ENCODE peak calls at places on chromosomes 6 and 20, in five cellular contexts. L, N, R, A and G are unnamed samples.

GRCh38 chr6:108837236-108837971 is 10.8 kb upstream of the ARMC2 start:
- DNase-seq in N (peak; percentile 34), A (no peak), L (no peak), R (no peak), G (no peak)

GRCh38 chr6:136625293-136625692 is 75.1 kb upstream of the MAP7 start:
- DNase-seq in R (no peak), L (no peak), N (no peak), A (no peak), G (no peak)

GRCh38 chr6:3520541-3521220 is 63.8 kb upstream of the SLC22A23 start:
- DNase-seq in L (no peak), R (peak; percentile 59), A (no peak), N (peak; percentile 78), G (no peak)

GRCh38 chr6:127515234-127515793 is 3.8 kb downstream of the MTCL3 start:
- DNase-seq in R (peak; percentile 54), L (peak; percentile 51), A (peak; percentile 58), N (no peak), G (peak; percentile 66)

GRCh38 chr20:52256465-52256864 is 64.9 kb upstream of the ZFP64 start:
- DNase-seq in L (no peak), A (no peak), N (no peak), R (no peak), G (no peak)

GRCh38 chr6:126824226-126824625 is 294.2 kb upstream of the RSPO3 start:
- DNase-seq in R (peak; percentile 34), L (no peak), A (no peak), N (no peak), G (no peak)

GRCh38 chr6:134195164-134195906 is 122.6 kb downstream of the SGK1 start:
- DNase-seq in A (no peak), R (peak; percentile 33), L (no peak), N (peak; percentile 22), G (no peak)

GRCh38 chr20:63943808-63944077 is 12.5 kb downstream of the UCKL1 start:
- DNase-seq in L (no peak), N (no peak), A (no peak), R (no peak), G (no peak)

GRCh38 chr6:5123296-5124135 is 38.4 kb downstream of the PPP1R3G start:
- DNase-seq in N (no peak), L (no peak), R (no peak), A (no peak), G (no peak)

GRCh38 chr6:127924440-127924839 is 23.6 kb upstream of the THEMIS start:
- DNase-seq in L (no peak), A (no peak), R (no peak), N (no peak), G (no peak)

GRCh38 chr6:150271501-150272263 is 97.1 kb upstream of the IYD start:
- DNase-seq in A (no peak), R (no peak), L (no peak), N (no peak), G (no peak)

GRCh38 chr20:54019585-54019984 is 50.8 kb downstream of the BCAS1 start:
- DNase-seq in A (no peak), N (no peak), R (no peak), L (no peak), G (no peak)

GRCh38 chr20:37359836-37360235 is 13.9 kb downstream of the SRC start:
- DNase-seq in A (no peak), L (no peak), N (no peak), R (no peak), G (no peak)

GRCh38 chr6:52517502-52518278 is 59.2 kb downstream of the TRAM2 start:
- DNase-seq in R (peak; percentile 90), A (no peak), N (peak; percentile 96), L (peak; percentile 17), G (peak; percentile 77)

GRCh38 chr6:36984581-36985383 is 1.2 kb downstream of the MTCH1 start:
- DNase-seq in N (peak; percentile 87), L (peak; percentile 45), A (no peak), R (peak; percentile 75), G (peak; percentile 30)

GRCh38 chr20:47389867-47390347 is 33.4 kb upstream of the ZMYND8 start:
- DNase-seq in A (no peak), R (no peak), N (peak; percentile 81), L (no peak), G (no peak)

GRCh38 chr20:1185781-1186334 is 1.1 kb upstream of the TMEM74B start:
- DNase-seq in R (peak; percentile 59), N (peak; percentile 71), L (peak; percentile 80), A (no peak), G (peak; percentile 81)

GRCh38 chr6:122400467-122401089 is 1.1 kb downstream of the HSF2 start:
- DNase-seq in L (no peak), A (no peak), R (no peak), N (peak; percentile 15), G (no peak)

GRCh38 chr6:70413829-70414494 is 654 bp downstream of the FAM135A start:
- DNase-seq in A (peak; percentile 50), R (no peak), L (no peak), N (peak; percentile 35), G (peak; percentile 34)

GRCh38 chr20:53872561-53873248 is 197.7 kb downstream of the BCAS1 start:
- DNase-seq in L (no peak), N (no peak), A (no peak), R (no peak), G (no peak)

GRCh38 chr6:161094904-161095440 is 103.4 kb downstream of the MAP3K4 start:
- DNase-seq in R (no peak), L (no peak), N (no peak), A (no peak), G (no peak)

GRCh38 chr6:158327216-158327615 is 15.0 kb downstream of the TULP4 start:
- DNase-seq in R (no peak), N (no peak), L (no peak), A (no peak), G (no peak)

GRCh38 chr6:153032255-153032882 is 29.9 kb upstream of the MTRF1L start:
- DNase-seq in L (no peak), R (peak; percentile 33), N (peak; percentile 72), A (peak; percentile 25), G (no peak)

GRCh38 chr6:17908831-17909230 is 78.6 kb downstream of the KIF13A start:
- DNase-seq in L (no peak), R (no peak), N (no peak), A (no peak), G (no peak)

GRCh38 chr6:40922281-40922680 is 116.7 kb downstream of the UNC5CL start:
- DNase-seq in R (peak; percentile 52), N (peak; percentile 39), L (no peak), A (no peak), G (no peak)

GRCh38 chr6:53258076-53258773 is 90.5 kb downstream of the ELOVL5 start:
- DNase-seq in N (no peak), L (no peak), A (no peak), R (no peak), G (no peak)

GRCh38 chr6:117399924-117400323 is 25.8 kb downstream of the ROS1 start:
- DNase-seq in R (peak; percentile 55), A (no peak), N (peak; percentile 13), L (no peak), G (peak; percentile 40)

GRCh38 chr6:169253341-169253740 is 305 bp downstream of the THBS2 start:
- DNase-seq in N (no peak), R (peak; percentile 45), L (no peak), A (no peak), G (no peak)

GRCh38 chr6:151679081-151679480 is 128.4 kb upstream of the ESR1 start:
- DNase-seq in L (no peak), A (no peak), R (peak; percentile 79), N (no peak), G (no peak)

GRCh38 chr6:15184441-15184861 is 61.4 kb upstream of the JARID2 start:
- DNase-seq in L (no peak), N (no peak), R (no peak), A (no peak), G (no peak)

GRCh38 chr6:3294396-3294795 is 35.6 kb downstream of the PSMG4 start:
- DNase-seq in N (no peak), L (no peak), R (no peak), A (no peak), G (no peak)